ENCODE peak calls at places on chromosome 20, in four cellular contexts. X is K562, R is A549, N is HepG2. D is an unnamed sample.
A peak's percentile ranks its signal among the peaks of the same experiment; 100 is the strongest.

GRCh38 chr20:1631309-1632227 is 11.8 kb upstream of the SIRPB1 start:
- DNase-seq in X (no peak), N (no peak), R (no peak), D (no peak)

GRCh38 chr20:53422039-53422438 is 171.6 kb downstream of the ZNF217 start:
- DNase-seq in R (no peak), N (no peak), X (no peak), D (no peak)

GRCh38 chr20:18625907-18626655 is 38.2 kb downstream of the DTD1 start:
- DNase-seq in R (no peak), N (no peak), X (no peak), D (no peak)

GRCh38 chr20:6855074-6855473 is 87.6 kb downstream of the BMP2 start:
- DNase-seq in N (no peak), X (no peak), R (no peak), D (no peak)

GRCh38 chr20:10217517-10218410 is 866 bp upstream of the SNAP25 start:
- DNase-seq in N (no peak), X (no peak), R (peak; percentile 65), D (peak; percentile 80)

GRCh38 chr20:22810030-22810429 is 225.1 kb upstream of the SSTR4 start:
- DNase-seq in X (no peak), R (no peak), N (no peak), D (no peak)

GRCh38 chr20:4925842-4926530 is 75.3 kb downstream of the SLC23A2 start:
- DNase-seq in N (no peak), X (no peak), R (no peak), D (no peak)

GRCh38 chr20:59495894-59496510 is 108.3 kb upstream of the PHACTR3 start:
- DNase-seq in R (peak; percentile 71), X (peak; percentile 71), N (peak; percentile 64), D (peak; percentile 87)

GRCh38 chr20:31605902-31606677 is 1.0 kb downstream of the ID1 start:
- DNase-seq in R (no peak), X (no peak), N (peak; percentile 47), D (no peak)

GRCh38 chr20:3766832-3767433 is 620 bp downstream of the ADISSP start:
- DNase-seq in X (peak; percentile 44), N (no peak), R (no peak), D (no peak)

GRCh38 chr20:1935696-1936366 is 40.6 kb downstream of the SIRPA start:
- DNase-seq in X (no peak), N (no peak), R (no peak), D (no peak)

GRCh38 chr20:55415567-55416142 is 589.7 kb downstream of the CBLN4 start:
- DNase-seq in N (peak; percentile 21), R (no peak), X (no peak), D (no peak)

GRCh38 chr20:61589055-61589385 is 337.0 kb downstream of the CDH4 start:
- DNase-seq in X (no peak), R (peak; percentile 12), N (no peak), D (no peak)

GRCh38 chr20:20477444-20478041 is 109.6 kb downstream of the INSM1 start:
- DNase-seq in R (no peak), N (no peak), X (no peak), D (no peak)

GRCh38 chr20:47789081-47789998 is 4.1 kb upstream of the SULF2 start:
- DNase-seq in N (no peak), R (no peak), X (no peak), D (no peak)

GRCh38 chr20:44187054-44187762 is at the start of gene JPH2:
- DNase-seq in X (no peak), R (peak; percentile 58), N (no peak), D (peak; percentile 77)

GRCh38 chr20:43508604-43509040 is 1.1 kb downstream of the L3MBTL1 start:
- DNase-seq in N (no peak), R (peak; percentile 45), X (peak; percentile 51), D (no peak)

GRCh38 chr20:22807646-22808045 is 223.3 kb upstream of the FOXA2 start:
- DNase-seq in R (no peak), N (no peak), X (no peak), D (no peak)

GRCh38 chr20:14853079-14853478 is 515.7 kb upstream of the FLRT3 start:
- DNase-seq in N (no peak), X (no peak), R (no peak), D (no peak)

GRCh38 chr20:32236819-32237218 is 29.1 kb downstream of the POFUT1 start:
- DNase-seq in X (no peak), N (no peak), R (no peak), D (no peak)

GRCh38 chr20:42134265-42135098 is 516.3 kb upstream of the CHD6 start:
- DNase-seq in X (no peak), N (peak; percentile 66), R (no peak), D (no peak)

GRCh38 chr20:38343107-38343797 is 3.0 kb upstream of the LBP start:
- DNase-seq in X (peak; percentile 58), R (no peak), N (peak; percentile 84), D (no peak)
- H3K27ac ChIP-seq in X (peak overlapping the region; percentile 71), R (no peak overlapping the region), N (no peak overlapping the region), D (peak overlapping the region; percentile 9)

GRCh38 chr20:57868310-57868709 is 158.5 kb upstream of the PMEPA1 start:
- DNase-seq in X (no peak), N (no peak), R (no peak), D (peak; percentile 19)

GRCh38 chr20:57865266-57865665 is 155.5 kb upstream of the PMEPA1 start:
- DNase-seq in N (no peak), X (no peak), R (no peak), D (no peak)

GRCh38 chr20:57867807-57868206 is 158.0 kb upstream of the PMEPA1 start:
- DNase-seq in X (no peak), R (no peak), N (no peak), D (no peak)

GRCh38 chr20:57867181-57867803 is 157.5 kb upstream of the PMEPA1 start:
- DNase-seq in N (no peak), R (no peak), X (no peak), D (peak; percentile 45)

GRCh38 chr20:57866250-57867106 is 156.7 kb upstream of the PMEPA1 start:
- DNase-seq in N (no peak), X (no peak), R (peak; percentile 12), D (peak; percentile 27)
- TF ChIP-seq PHF8 in N (no peak), X (no peak), R (no peak), D (no peak)

DNA sequence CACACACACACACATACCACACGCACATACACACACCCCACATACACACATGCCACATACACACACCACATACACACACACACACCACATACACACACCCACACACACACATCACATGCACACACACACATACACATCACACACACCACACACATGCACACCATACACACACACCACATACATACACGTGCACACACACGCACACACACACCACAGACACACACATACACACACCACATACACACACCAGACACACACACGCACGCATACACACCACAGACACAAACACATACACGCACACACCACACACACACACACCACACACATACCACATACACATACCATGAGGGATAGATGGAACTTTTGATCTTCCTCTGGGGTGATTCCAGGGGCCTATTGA is 90.2 kb downstream of the DLGAP4 start:
- DNase-seq in N (no peak), R (no peak), X (no peak), D (no peak)
- TF ChIP-seq RFX5 in N (no peak), R (no peak), X (no peak), D (no peak)

GRCh38 chr20:49539481-49540231 is 28.3 kb downstream of the PTGIS start:
- DNase-seq in N (no peak), R (no peak), X (no peak), D (no peak)

GRCh38 chr20:49529470-49529869 is 38.5 kb downstream of the PTGIS start:
- DNase-seq in X (no peak), R (no peak), N (no peak), D (no peak)

GRCh38 chr20:49532285-49532946 is 35.5 kb downstream of the PTGIS start:
- DNase-seq in N (no peak), X (no peak), R (no peak), D (no peak)

GRCh38 chr20:49538950-49539349 is 29.0 kb downstream of the PTGIS start:
- DNase-seq in X (no peak), R (no peak), N (no peak), D (no peak)

GRCh38 chr20:49534314-49534713 is 33.6 kb downstream of the PTGIS start:
- DNase-seq in R (peak; percentile 80), N (peak; percentile 63), X (peak; percentile 81), D (peak; percentile 85)
- H3K27ac ChIP-seq in R (no peak overlapping the region), N (no peak overlapping the region), X (no peak overlapping the region), D (no peak overlapping the region)

DNA sequence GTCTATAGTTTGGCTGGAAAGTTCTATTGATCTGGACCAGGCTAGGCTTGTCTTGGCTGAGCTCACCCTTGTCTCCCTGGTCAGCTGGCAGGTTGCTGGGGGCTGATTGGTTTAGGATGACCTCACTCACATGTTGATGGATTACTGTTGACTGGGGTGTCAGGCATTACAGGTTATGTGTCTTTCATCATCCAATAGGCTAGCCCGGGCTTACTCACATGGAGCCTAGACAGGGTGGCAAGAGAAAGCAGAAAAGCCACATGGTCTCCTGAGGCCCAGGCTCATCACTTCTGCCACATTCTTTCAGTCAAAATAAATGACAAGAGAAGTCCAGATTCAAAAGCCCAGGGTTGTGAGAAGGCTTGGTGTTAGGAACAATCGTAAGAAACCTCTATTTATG is 103.5 kb downstream of the BFSP1 start:
- DNase-seq in X (no peak), R (no peak), N (no peak), D (no peak)
- TF ChIP-seq PHF8 in X (no peak), R (no peak), N (no peak), D (no peak)

GRCh38 chr20:63313349-63314014 is 20.5 kb downstream of the COL20A1 start:
- DNase-seq in X (no peak), N (no peak), R (no peak), D (no peak)

GRCh38 chr20:63315240-63315981 is 22.4 kb downstream of the COL20A1 start:
- DNase-seq in R (no peak), N (no peak), X (no peak), D (no peak)

GRCh38 chr20:63312690-63313348 is 19.8 kb downstream of the COL20A1 start:
- DNase-seq in R (no peak), N (no peak), X (no peak), D (no peak)

GRCh38 chr20:63314566-63315239 is 21.7 kb downstream of the COL20A1 start:
- DNase-seq in N (no peak), X (no peak), R (no peak), D (no peak)

DNA sequence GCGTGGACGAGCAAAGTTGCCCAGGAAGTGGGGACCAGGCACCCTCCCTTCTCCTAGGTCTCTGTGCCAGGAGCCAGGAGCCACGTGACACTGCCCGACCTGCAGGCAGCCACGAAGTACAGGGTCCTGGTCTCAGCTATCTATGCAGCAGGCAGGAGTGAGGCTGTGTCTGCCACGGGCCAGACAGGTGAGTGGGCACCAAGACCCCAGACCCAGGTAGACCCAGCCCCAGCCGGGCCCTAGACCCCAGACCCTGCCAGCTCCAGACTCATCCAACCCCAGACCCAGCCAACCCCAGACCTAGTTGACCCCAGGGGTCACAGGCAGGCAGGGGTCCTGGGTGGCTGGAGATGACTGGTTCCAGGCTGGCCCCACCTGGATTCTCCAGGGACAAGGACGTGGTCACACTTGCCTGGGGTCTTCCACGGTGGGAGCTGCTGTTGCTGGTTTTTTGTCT is 21.1 kb downstream of the COL20A1 start:
- DNase-seq in X (no peak), N (no peak), R (no peak), D (no peak)
- TF ChIP-seq RFX5 in X (no peak), N (no peak), R (no peak), D (no peak)

D was measured in H1.